ENCODE peak calls at places on chromosomes 11 and 22, in six cellular contexts. D is GM13977; W is tibial nerve; O is activated CD4-positive, CD25-positive, alpha-beta regulatory T cell treated with anti-CD3 and anti-CD28 coated beads, Interleukin-2, amount 50 U/mL, for 72 hours; X is NCI-H1417; H is AG20443. L is an unnamed sample.

GRCh38 chr11:87926250-87926970 is 248.8 kb downstream of the RAB38 start:
- DNase-seq in D (no peak), W (no peak), O (no peak), X (no peak), H (peak; percentile 72), L (no peak)

GRCh38 chr11:75159081-75159953 is 8.4 kb downstream of the SLCO2B1 start:
- DNase-seq in D (no peak), W (no peak), O (no peak), X (no peak), H (no peak), L (peak; percentile 91)

GRCh38 chr11:97732011-97732632 is 1288.6 kb upstream of the CNTN5 start:
- DNase-seq in D (no peak), W (no peak), O (no peak), X (no peak), H (no peak), L (no peak)

GRCh38 chr11:111718436-111719325 is 47.5 kb downstream of the PPP2R1B start:
- DNase-seq in D (no peak), W (no peak), O (no peak), X (no peak), H (no peak), L (no peak)

GRCh38 chr22:32698926-32699619 is 102.4 kb upstream of the TIMP3 start:
- DNase-seq in D (no peak), W (peak; percentile 47), O (no peak), X (no peak), H (no peak), L (no peak)

GRCh38 chr11:114822038-114822437 is 143.7 kb downstream of the NXPE2 start:
- DNase-seq in D (no peak), W (no peak), O (no peak), X (no peak), H (no peak), L (no peak)

GRCh38 chr11:115610908-115611307 is 106.7 kb upstream of the CADM1 start:
- DNase-seq in D (no peak), W (no peak), O (no peak), X (no peak), H (no peak), L (no peak)

GRCh38 chr11:87356428-87356827 is 318.7 kb downstream of the TMEM135 start:
- DNase-seq in D (no peak), W (no peak), O (no peak), X (peak; percentile 28), H (no peak), L (no peak)

GRCh38 chr22:46092646-46093410 is 57.5 kb upstream of the PPARA start:
- DNase-seq in D (no peak), W (no peak), O (no peak), X (no peak), H (no peak), L (no peak)

GRCh38 chr11:59766542-59766941 is 11.4 kb downstream of the STX3 start:
- DNase-seq in D (no peak), W (no peak), O (no peak), X (no peak), H (no peak), L (no peak)